ENCODE peak calls at places on chromosomes 12 and 14, in six cellular contexts. I is adrenal gland; S is neuronal stem cell; C is stomach; R is heart right ventricle; L is CD8-positive, alpha-beta T cell. Z is an unnamed sample. For H3K4me1, the result is how much of the 10 kb centered on the place peaks cover.

GRCh38 chr12:72015895-72016294 is 77.2 kb downstream of the TPH2 start:
- DNase-seq in S (no peak), R (no peak), L (no peak), C (no peak), I (no peak), Z (no peak)

GRCh38 chr14:71729581-71729980 is 202.6 kb upstream of the RGS6 start:
- DNase-seq in R (no peak), I (no peak), L (no peak), C (no peak), S (no peak), Z (no peak)

GRCh38 chr14:88518592-88519512 is 36.0 kb downstream of the PTPN21 start:
- DNase-seq in C (no peak), I (no peak), S (no peak), L (no peak), R (no peak), Z (no peak)

GRCh38 chr14:105300542-105301102 is at the start of gene BRF1:
- DNase-seq in C (peak), S (peak), L (peak), I (peak), R (peak), Z (peak)

GRCh38 chr14:60650382-60650961 is 1.2 kb upstream of the SIX1 start:
- DNase-seq in S (peak), I (no peak), C (no peak), R (no peak), L (no peak), Z (no peak)

GRCh38 chr14:31125231-31125630 is 82.4 kb downstream of the HECTD1 start:
- DNase-seq in C (no peak), R (no peak), L (no peak), S (no peak), I (no peak), Z (no peak)

GRCh38 chr14:24394275-24394674 is 4.5 kb upstream of the NYNRIN start:
- DNase-seq in R (no peak), C (no peak), S (no peak), I (no peak), L (no peak), Z (no peak)

GRCh38 chr14:64727551-64728071 is 23.4 kb downstream of the PLEKHG3 start:
- DNase-seq in S (no peak), I (no peak), L (no peak), R (no peak), C (no peak), Z (peak)

GRCh38 chr14:93719234-93719633 is 69.1 kb downstream of the PRIMA1 start:
- DNase-seq in S (no peak), C (no peak), L (no peak), R (no peak), I (peak), Z (no peak)

GRCh38 chr12:13007496-13008233 is 7.6 kb upstream of the HEBP1 start:
- DNase-seq in C (no peak), R (no peak), L (no peak), I (no peak), S (no peak), Z (no peak)

GRCh38 chr12:116247377-116247776 is 30.1 kb downstream of the MED13L start:
- DNase-seq in I (no peak), C (no peak), R (no peak), L (no peak), S (no peak), Z (no peak)

GRCh38 chr14:104422301-104423223 is 157.0 kb upstream of the C14orf180 start:
- DNase-seq in L (no peak), I (peak), R (no peak), C (peak), S (no peak), Z (no peak)

GRCh38 chr12:129193263-129193871 is 340.1 kb downstream of the GLT1D1 start:
- DNase-seq in C (peak), L (no peak), S (no peak), R (no peak), I (no peak), Z (no peak)

GRCh38 chr14:29846339-29847129 is 81.1 kb downstream of the PRKD1 start:
- DNase-seq in C (no peak), R (no peak), L (no peak), S (no peak), I (no peak), Z (no peak)

GRCh38 chr12:42504049-42504448 is 85.5 kb downstream of the PRICKLE1 start:
- DNase-seq in L (no peak), I (no peak), C (no peak), S (no peak), R (no peak), Z (no peak)

GRCh38 chr14:51521764-51522163 is 129.9 kb upstream of the FRMD6 start:
- DNase-seq in C (no peak), S (no peak), L (no peak), I (no peak), R (no peak), Z (no peak)

GRCh38 chr12:57632898-57633825 is at the start of gene B4GALNT1:
- DNase-seq in I (no peak), L (peak), R (peak), C (peak), S (peak), Z (peak)

GRCh38 chr12:41437578-41437977 is 249.5 kb downstream of the PDZRN4 start:
- DNase-seq in I (no peak), C (no peak), L (no peak), R (no peak), S (no peak), Z (no peak)

GRCh38 chr14:53954551-53955233 is 1.9 kb downstream of the BMP4 start:
- DNase-seq in L (no peak), S (no peak), C (no peak), R (peak), I (no peak), Z (peak)

GRCh38 chr12:15852383-15852782 is 29.8 kb upstream of the STRAP start:
- DNase-seq in L (no peak), I (no peak), R (no peak), S (no peak), C (no peak), Z (no peak)

GRCh38 chr14:23089498-23090253 is 5.3 kb downstream of the ACIN1 start:
- DNase-seq in C (no peak), I (no peak), S (no peak), R (no peak), L (no peak), Z (no peak)

GRCh38 chr12:52581481-52581880 is 7.8 kb upstream of the KRT74 start:
- DNase-seq in I (no peak), C (no peak), S (no peak), R (no peak), L (no peak), Z (no peak)

DNA sequence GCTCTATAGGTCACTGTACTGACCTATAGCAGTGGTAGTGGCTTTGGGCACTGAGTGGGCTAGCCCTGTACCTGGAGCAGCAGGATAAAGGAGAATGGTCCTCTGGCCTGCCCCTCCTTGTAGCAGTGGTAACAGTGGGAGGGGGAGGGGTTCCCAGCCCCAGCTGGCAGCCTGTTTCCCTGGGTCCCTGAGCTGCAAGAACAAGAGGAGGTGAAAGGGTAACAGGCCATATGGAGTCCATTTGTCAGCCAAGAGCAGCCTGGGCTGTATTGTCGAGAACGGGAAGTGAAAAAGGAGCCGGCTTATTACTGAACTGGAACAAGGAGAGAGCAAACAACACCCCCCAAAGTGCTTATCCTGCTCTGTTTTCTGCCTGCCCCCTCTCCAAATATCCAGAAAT is 73.8 kb upstream of the SRSF5 start:
- DNase-seq in R (peak), I (peak), C (peak), L (no peak), S (no peak), Z (peak)
- H3K4me1 ChIP-seq in R (half or more), I (half or more), C (half or more), L (under half), S (under half), Z (half or more)

GRCh38 chr12:65472079-65472478 is 193.6 kb downstream of the MSRB3 start:
- DNase-seq in R (no peak), I (no peak), L (no peak), S (no peak), C (no peak), Z (no peak)

GRCh38 chr12:65470261-65470660 is 191.8 kb downstream of the MSRB3 start:
- DNase-seq in L (no peak), S (no peak), I (no peak), C (no peak), R (no peak), Z (no peak)

GRCh38 chr12:65474831-65475230 is 196.3 kb downstream of the MSRB3 start:
- DNase-seq in C (no peak), R (no peak), I (no peak), S (no peak), L (no peak), Z (no peak)
- H3K4me1 ChIP-seq in C (under half), R (under half), I (under half), S (under half), L (under half), Z (under half)

DNA sequence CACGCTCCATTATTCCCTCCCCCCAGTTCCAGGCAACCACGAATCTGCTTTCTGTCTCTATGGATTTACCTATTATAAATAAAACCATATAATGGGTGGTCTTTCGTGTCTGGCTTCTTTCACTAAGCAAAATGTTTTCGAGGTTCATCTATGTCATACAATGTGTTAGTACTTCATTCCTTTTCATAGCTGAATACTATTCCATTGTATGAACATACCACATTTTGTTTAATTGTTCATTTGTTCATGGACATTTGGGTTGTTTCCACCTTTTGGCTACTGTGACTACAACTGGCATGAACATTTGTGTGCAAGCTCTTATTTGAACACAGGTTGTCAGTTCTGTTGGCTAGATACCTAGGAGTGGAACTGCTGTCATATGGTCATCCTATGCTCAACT is 12.9 kb upstream of the PAPOLA start:
- DNase-seq in L (no peak), S (no peak), C (no peak), I (no peak), R (no peak), Z (no peak)
- H3K4me1 ChIP-seq in L (under half), S (under half), C (under half), I (under half), R (under half), Z (under half)

DNA sequence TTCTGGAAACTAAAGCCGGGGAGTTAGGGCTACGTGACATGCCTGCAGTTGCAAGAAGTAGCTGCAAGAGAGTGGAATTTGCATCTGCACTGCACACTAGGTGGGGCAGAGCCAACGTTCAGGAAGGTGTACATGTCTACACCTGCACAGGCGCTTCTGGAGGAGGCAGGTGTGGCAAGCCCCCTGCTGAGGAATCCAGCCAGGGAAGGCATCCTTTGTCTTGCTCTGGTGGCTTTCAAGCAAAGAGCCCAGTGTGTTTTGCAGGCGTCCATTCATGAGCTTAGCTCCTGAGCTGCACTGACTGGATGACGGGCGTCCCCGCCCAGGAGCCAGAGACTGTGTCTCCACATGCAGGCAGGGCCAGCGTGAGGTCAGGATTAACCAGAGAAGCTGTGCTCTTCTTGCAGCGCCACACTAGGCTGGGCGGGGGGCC is 116.3 kb downstream of the ZFP36L1 start:
- DNase-seq in L (no peak), I (no peak), C (peak), S (no peak), R (no peak), Z (no peak)
- H3K4me1 ChIP-seq in L (under half), I (under half), C (under half), S (under half), R (under half), Z (under half)

GRCh38 chr14:98173291-98173690 is 1098.7 kb downstream of the BCL11B start:
- DNase-seq in R (no peak), S (no peak), L (peak), C (no peak), I (no peak), Z (no peak)

GRCh38 chr14:98174031-98174430 is 1098.0 kb downstream of the BCL11B start:
- DNase-seq in L (no peak), R (no peak), S (no peak), C (no peak), I (no peak), Z (no peak)

GRCh38 chr14:98171654-98172053 is 1100.3 kb downstream of the BCL11B start:
- DNase-seq in L (peak), I (no peak), C (no peak), S (no peak), R (no peak), Z (no peak)

GRCh38 chr14:98170580-98170979 is 1101.4 kb downstream of the BCL11B start:
- DNase-seq in R (no peak), S (no peak), L (no peak), C (no peak), I (no peak), Z (no peak)

GRCh38 chr14:98172243-98172778 is 1099.7 kb downstream of the BCL11B start:
- DNase-seq in I (no peak), C (no peak), S (no peak), R (no peak), L (no peak), Z (no peak)
- H3K4me1 ChIP-seq in I (under half), C (under half), S (under half), R (under half), L (half or more), Z (under half)

DNA sequence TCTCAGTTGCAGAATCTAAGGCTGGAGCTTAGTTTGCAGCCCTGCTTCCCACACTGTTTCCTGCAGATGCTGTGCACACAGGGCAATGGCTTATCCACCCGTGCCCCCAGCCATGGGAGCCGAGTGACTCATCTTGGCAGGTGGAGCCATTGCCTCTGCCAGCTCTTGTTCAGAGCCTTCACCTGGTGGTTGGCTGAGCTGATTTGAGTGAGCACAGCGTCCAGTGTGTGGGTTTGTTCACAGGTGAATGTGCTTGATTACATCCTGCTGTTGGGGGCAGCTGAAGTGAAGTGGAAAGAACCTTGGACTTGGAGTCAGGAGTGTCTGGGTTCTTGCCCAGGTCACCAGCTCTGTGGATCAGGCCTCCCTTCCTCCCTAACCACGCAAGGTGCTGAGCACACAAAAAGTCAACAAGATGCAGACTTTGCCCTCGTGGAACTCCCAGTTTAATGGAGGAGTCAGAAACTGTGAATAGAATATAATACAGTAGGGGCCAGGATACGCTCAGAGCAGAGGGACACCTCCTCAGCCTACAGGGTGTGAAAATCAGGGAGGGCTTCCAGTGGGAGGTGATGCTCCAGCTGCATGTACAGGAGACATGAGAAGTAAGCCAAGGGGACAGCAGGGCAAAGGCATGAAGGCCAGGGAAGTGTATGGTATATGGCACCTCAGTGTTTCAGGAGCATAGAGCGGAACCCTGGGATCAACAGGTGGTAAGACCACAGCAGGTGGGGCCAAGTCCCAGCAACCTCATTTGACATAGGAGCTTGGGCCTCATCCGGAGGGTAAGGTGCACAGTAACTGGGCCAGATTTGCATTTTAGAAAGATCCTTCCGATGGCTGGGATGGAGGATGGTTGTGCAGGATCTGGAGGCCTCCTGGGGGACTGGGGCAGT is 22.8 kb downstream of the JDP2 start:
- DNase-seq in R (peak), L (no peak), C (peak), S (no peak), I (peak), Z (peak)
- H3K4me1 ChIP-seq in R (half or more), L (under half), C (half or more), S (half or more), I (half or more), Z (half or more)

GRCh38 chr14:68669101-68669500 is 123.8 kb downstream of the ZFP36L1 start:
- DNase-seq in L (no peak), C (no peak), S (no peak), R (no peak), I (peak), Z (no peak)
- H3K4me1 ChIP-seq in L (under half), C (half or more), S (under half), R (half or more), I (under half), Z (half or more)

DNA sequence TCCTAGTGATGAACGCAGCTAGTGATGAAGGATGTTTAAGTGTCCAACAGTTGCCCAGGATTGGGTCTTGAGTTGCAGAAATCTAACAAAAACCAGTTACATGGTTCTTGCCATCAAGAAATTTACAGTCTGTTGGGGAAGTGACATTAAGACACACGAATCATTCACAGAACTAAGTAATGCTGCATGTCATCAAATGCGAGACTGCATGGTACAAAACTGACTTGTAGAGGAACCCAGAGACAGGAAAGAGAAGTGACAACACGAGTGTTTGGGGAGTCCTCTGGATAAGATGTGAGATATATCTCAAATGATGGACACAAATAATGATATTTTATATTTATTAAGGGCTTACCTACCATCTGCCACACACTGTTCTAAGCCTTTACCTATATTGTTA is 6.1 kb upstream of the SYNE3 start:
- DNase-seq in S (no peak), R (no peak), I (peak), C (no peak), L (no peak), Z (no peak)
- H3K4me1 ChIP-seq in S (under half), R (half or more), I (half or more), C (half or more), L (half or more), Z (half or more)

GRCh38 chr12:121219353-121219986 is 9.5 kb downstream of the P2RX4 start:
- DNase-seq in R (no peak), I (no peak), S (no peak), C (no peak), L (no peak), Z (no peak)
- H3K4me1 ChIP-seq in R (under half), I (under half), S (under half), C (under half), L (under half), Z (under half)

Z was measured in left ventricle myocardium inferior.